ENCODE peak calls at places on chromosomes 2 and 18, in seven cellular contexts. J, P, U, N, Z, W and F are unnamed samples.

GRCh38 chr18:43031169-43031568 is 84.3 kb downstream of the RIT2 start:
- DNase-seq in N (no peak), U (no peak), P (no peak), W (no peak), Z (no peak), J (no peak), F (no peak)

GRCh38 chr2:216183459-216183858 is 74.3 kb downstream of the XRCC5 start:
- DNase-seq in W (no peak), P (no peak), J (no peak), U (no peak), Z (peak; percentile 8), N (no peak), F (no peak)

GRCh38 chr2:196480653-196481322 is 158.7 kb upstream of the CCDC150 start:
- DNase-seq in P (no peak), W (no peak), Z (peak; percentile 40), J (peak; percentile 19), N (peak; percentile 39), U (no peak), F (no peak)

GRCh38 chr2:12766421-12766879 is 49.7 kb downstream of the TRIB2 start:
- DNase-seq in J (peak; percentile 43), N (peak; percentile 19), Z (no peak), W (no peak), U (no peak), P (no peak), F (no peak)

GRCh38 chr2:196380098-196380497 is 208.7 kb upstream of the STK17B start:
- DNase-seq in U (no peak), Z (peak; percentile 37), N (no peak), W (no peak), J (no peak), P (no peak), F (no peak)

GRCh38 chr18:44786697-44787096 is 106.0 kb downstream of the SETBP1 start:
- DNase-seq in P (no peak), U (no peak), Z (peak; percentile 60), J (no peak), N (no peak), W (no peak), F (no peak)

GRCh38 chr2:153477641-153478288 is 797 bp downstream of the RPRM start:
- DNase-seq in N (no peak), W (no peak), Z (no peak), J (peak; percentile 4), P (no peak), U (no peak), F (no peak)

GRCh38 chr2:233974530-233975071 is 57.4 kb downstream of the TRPM8 start:
- DNase-seq in N (peak; percentile 93), U (peak; percentile 100), J (peak; percentile 98), P (peak; percentile 98), W (peak; percentile 96), Z (no peak), F (peak; percentile 99)

GRCh38 chr2:176098366-176099158 is 1.0 kb upstream of the HOXD12 start:
- DNase-seq in J (no peak), Z (no peak), P (no peak), N (no peak), W (no peak), U (no peak), F (no peak)

GRCh38 chr18:58870130-58870529 is 5.5 kb downstream of the ZNF532 start:
- DNase-seq in N (no peak), W (no peak), J (peak; percentile 50), Z (no peak), U (no peak), P (no peak), F (no peak)

GRCh38 chr2:46814160-46814559 is 101.4 kb downstream of the MCFD2 start:
- DNase-seq in Z (no peak), U (no peak), N (no peak), P (no peak), J (peak; percentile 68), W (no peak), F (no peak)

DNA sequence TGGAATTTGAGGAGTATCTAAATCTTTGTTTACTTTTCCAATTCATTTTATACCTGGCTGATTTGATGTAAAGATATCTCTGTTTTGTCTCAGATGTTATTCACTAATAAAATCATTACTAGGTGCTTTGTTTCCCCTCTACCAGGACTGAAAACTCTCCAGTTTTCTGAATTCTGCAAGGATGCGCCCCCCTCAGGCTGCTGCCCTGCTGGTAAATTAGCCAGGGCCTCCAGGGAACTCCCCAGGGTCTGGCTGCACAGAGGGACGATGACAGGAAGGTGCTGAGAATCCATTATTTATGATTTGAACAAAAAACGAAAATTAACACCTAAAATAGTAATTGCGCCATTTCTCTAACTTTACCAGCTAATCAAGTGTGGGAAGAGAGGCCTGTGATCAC is 541.2 kb upstream of the POU3F3 start:
- DNase-seq in Z (no peak), W (no peak), U (no peak), J (no peak), N (no peak), P (no peak), F (no peak)
- TF ChIP-seq CTCF in Z (no peak), W (no peak), U (peak; percentile 10), J (no peak), N (no peak), P (no peak), F (no peak)

GRCh38 chr2:241218131-241219029 is 29.9 kb downstream of the ANO7 start:
- DNase-seq in N (no peak), U (no peak), Z (peak; percentile 50), P (no peak), J (peak; percentile 63), W (peak; percentile 16), F (no peak)

GRCh38 chr2:241215421-241215820 is 26.9 kb downstream of the ANO7 start:
- DNase-seq in N (no peak), P (no peak), W (no peak), U (no peak), Z (no peak), J (no peak), F (no peak)

GRCh38 chr2:241216211-241216761 is 27.8 kb downstream of the ANO7 start:
- DNase-seq in P (no peak), J (no peak), U (no peak), N (no peak), Z (no peak), W (no peak), F (no peak)

GRCh38 chr2:241219030-241219382 is 30.5 kb downstream of the ANO7 start:
- DNase-seq in Z (no peak), P (no peak), W (no peak), N (no peak), J (no peak), U (no peak), F (no peak)

DNA sequence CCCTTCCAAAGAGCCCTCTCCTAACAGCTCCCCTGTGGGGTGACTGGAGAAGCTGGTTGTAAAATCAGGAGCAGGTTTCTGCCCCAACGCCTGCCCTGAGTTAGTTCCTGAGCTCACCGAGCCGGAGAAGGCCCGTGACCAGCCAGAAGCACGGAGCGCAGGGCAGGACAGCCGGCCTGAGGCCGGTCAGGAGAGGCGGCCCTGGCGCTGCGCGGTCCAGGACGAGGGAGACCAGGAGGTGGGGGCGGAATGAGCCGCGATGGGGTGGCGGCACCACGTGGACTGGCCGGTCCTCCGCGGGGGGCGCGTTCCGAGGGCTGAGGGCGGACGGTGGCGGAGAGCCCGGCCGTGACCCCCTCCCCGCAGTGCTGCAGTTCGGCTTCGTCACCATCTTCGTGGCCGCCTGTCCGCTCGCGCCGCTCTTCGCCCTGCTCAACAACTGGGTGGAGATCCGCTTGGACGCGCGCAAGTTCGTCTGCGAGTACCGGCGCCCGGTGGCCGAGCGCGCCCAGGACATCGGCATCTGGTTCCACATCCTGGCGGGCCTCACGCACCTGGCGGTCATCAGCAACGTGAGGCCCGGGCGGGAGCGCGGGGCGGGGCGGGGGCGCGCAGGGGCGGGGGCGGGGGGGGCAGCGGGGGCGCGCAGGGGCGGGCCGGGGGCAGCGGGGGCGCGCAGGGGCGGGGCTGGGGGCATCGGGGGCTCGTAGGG is 29.0 kb downstream of the ANO7 start:
- DNase-seq in J (peak; percentile 80), P (no peak), Z (peak; percentile 79), U (peak; percentile 23), W (peak; percentile 33), N (peak; percentile 43), F (no peak)
- TF ChIP-seq CTCF in J (no peak), P (no peak), Z (no peak), U (no peak), W (no peak), N (no peak), F (no peak)

GRCh38 chr2:232547991-232548390 is 2.4 kb downstream of the TIGD1 start:
- DNase-seq in W (no peak), P (no peak), J (no peak), U (no peak), Z (no peak), N (no peak), F (no peak)

GRCh38 chr2:232551776-232552175 is 1.3 kb downstream of the EIF4E2 start:
- DNase-seq in J (no peak), Z (no peak), P (no peak), W (no peak), N (no peak), U (no peak), F (no peak)

GRCh38 chr2:232549655-232550350 is 554 bp downstream of the TIGD1 start:
- DNase-seq in J (peak; percentile 33), Z (no peak), U (no peak), W (no peak), N (no peak), P (no peak), F (no peak)

GRCh38 chr2:232551289-232551688 is 800 bp downstream of the EIF4E2 start:
- DNase-seq in U (no peak), P (no peak), W (no peak), Z (no peak), J (no peak), N (no peak), F (no peak)

DNA sequence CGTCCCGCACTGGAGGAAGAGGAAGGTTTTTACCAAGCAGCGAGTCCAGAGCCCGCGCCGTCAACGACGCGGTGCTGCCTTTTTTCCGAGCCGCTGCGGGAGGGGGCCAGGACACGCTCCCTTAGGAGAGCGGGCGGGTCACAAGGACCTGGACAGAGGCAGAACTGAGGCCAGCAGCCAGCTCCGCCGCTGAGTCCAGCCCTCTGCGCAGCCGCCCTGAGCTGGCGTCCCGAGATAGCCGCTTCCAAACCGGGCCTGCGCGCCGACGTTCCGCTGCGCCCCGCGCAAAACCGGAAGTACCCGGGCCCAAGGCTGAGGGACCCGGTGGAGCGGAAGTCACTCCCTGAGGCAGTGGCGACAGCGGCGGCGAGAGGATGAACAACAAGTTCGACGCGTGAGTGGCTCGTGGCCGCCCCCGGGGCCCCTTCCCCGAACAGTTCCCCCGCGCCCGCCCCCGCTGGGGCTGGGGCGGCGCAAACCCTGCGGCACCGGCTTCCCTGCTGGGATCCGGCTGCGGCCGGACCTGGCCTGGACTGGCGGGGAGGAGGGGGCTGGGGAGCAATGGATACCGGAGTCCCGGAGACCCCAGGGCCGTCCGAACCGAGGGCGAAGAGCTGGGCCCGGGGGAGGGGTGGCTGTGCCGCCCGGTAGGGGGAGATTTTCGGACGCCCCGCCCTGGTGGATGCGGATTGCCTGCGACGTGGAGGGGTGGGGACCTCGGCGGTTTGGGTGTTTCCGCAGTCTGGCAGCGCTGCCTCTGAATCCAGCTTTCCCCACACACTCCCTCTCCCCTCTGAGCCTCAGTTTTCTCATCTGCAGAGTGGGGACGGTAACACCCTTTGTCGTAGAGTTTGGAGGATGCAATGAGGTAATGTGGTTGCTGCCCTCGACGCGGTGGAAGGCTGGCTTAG is at the start of the genes EIF4E2 and TIGD1:
- DNase-seq in N (peak; percentile 93), W (peak; percentile 91), P (peak; percentile 84), Z (peak; percentile 95), U (peak; percentile 58), J (peak; percentile 98), F (peak; percentile 72)
- TF ChIP-seq CTCF in N (peak; percentile 75), W (no peak), P (peak; percentile 10), Z (peak; percentile 32), U (peak; percentile 15), J (no peak), F (peak; percentile 22)

DNA sequence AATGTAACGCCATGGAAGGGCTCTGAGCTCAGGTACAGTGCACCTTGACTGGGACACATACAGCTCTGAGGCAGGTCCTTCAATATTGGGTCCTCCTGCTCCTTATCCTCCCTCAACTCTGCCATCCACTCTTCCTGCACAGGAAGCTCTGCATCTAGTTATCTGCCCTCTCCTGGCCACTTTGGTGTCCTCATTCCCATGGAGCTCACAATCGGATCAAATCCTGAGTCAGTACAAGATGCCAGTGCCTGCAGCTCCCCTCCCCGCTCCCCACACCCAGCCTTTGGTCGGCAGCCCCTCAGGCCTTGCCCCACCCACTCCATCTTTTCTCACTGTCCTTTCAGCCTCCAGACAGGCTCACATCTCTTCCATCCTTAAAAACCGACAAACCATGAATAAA is 58.0 kb downstream of the LRRFIP1 start:
- DNase-seq in P (no peak), W (peak; percentile 53), N (peak; percentile 37), J (peak; percentile 72), U (no peak), Z (no peak), F (no peak)
- TF ChIP-seq CTCF in P (peak; percentile 60), W (peak; percentile 55), N (peak; percentile 73), J (peak; percentile 50), U (peak; percentile 26), Z (no peak), F (peak; percentile 42)